ENCODE peak calls at places on chromosomes 2 and 18, in ten cellular contexts. T, H, G, K, M, F, Q, E, A and Z are unnamed samples.

GRCh38 chr2:205865794-205866490 is 183.6 kb downstream of the NRP2 start:
- DNase-seq in T (no peak), H (peak), G (no peak), K (peak), M (no peak), F (no peak), Q (no peak), E (peak), A (no peak), Z (no peak)

GRCh38 chr18:37639846-37640245 is 74.2 kb upstream of the CELF4 start:
- DNase-seq in T (no peak), H (no peak), G (no peak), K (no peak), M (no peak), F (no peak), Q (no peak), E (no peak), A (no peak), Z (no peak)

GRCh38 chr18:35949903-35950627 is 22.4 kb upstream of the RMP24 start:
- DNase-seq in T (peak), H (peak), G (no peak), K (peak), M (peak), F (peak), Q (peak), E (peak), A (no peak), Z (peak)

GRCh38 chr2:72694715-72695496 is 130.9 kb downstream of the EXOC6B start:
- DNase-seq in T (peak), H (peak), G (no peak), K (no peak), M (no peak), F (peak), Q (peak), E (peak), A (no peak), Z (peak)

GRCh38 chr2:32436150-32436549 is 79.3 kb downstream of the BIRC6 start:
- DNase-seq in T (no peak), H (no peak), G (no peak), K (no peak), M (no peak), F (no peak), Q (no peak), E (peak), A (no peak), Z (no peak)

GRCh38 chr2:164739966-164740365 is 101.7 kb downstream of the COBLL1 start:
- DNase-seq in T (no peak), H (no peak), G (no peak), K (no peak), M (no peak), F (no peak), Q (no peak), E (peak), A (no peak), Z (no peak)

GRCh38 chr2:19072161-19072560 is 286.3 kb downstream of the OSR1 start:
- DNase-seq in T (no peak), H (no peak), G (no peak), K (no peak), M (no peak), F (no peak), Q (no peak), E (no peak), A (no peak), Z (no peak)

GRCh38 chr2:109265369-109265768 is 136.4 kb downstream of the SH3RF3 start:
- DNase-seq in T (no peak), H (no peak), G (no peak), K (no peak), M (peak), F (no peak), Q (no peak), E (no peak), A (no peak), Z (no peak)

GRCh38 chr2:134139615-134140014 is 114.3 kb upstream of the MGAT5 start:
- DNase-seq in T (peak), H (no peak), G (no peak), K (peak), M (no peak), F (no peak), Q (no peak), E (no peak), A (no peak), Z (no peak)

GRCh38 chr18:38933910-38934510 is 1368.4 kb upstream of the CELF4 start:
- DNase-seq in T (no peak), H (no peak), G (no peak), K (no peak), M (no peak), F (no peak), Q (no peak), E (no peak), A (no peak), Z (no peak)

GRCh38 chr18:39796413-39796812 is 2158.6 kb upstream of the PIK3C3 start:
- DNase-seq in T (no peak), H (no peak), G (no peak), K (no peak), M (no peak), F (no peak), Q (peak), E (no peak), A (no peak), Z (no peak)

GRCh38 chr2:197215988-197216979 is 94.3 kb downstream of the ANKRD44 start:
- DNase-seq in T (no peak), H (no peak), G (peak), K (no peak), M (no peak), F (no peak), Q (no peak), E (peak), A (no peak), Z (no peak)

GRCh38 chr2:177313162-177313781 is 48.7 kb upstream of the NFE2L2 start:
- DNase-seq in T (no peak), H (no peak), G (no peak), K (peak), M (no peak), F (no peak), Q (no peak), E (no peak), A (no peak), Z (no peak)

GRCh38 chr18:770583-770961 is 41.5 kb downstream of the YES1 start:
- DNase-seq in T (no peak), H (no peak), G (no peak), K (no peak), M (no peak), F (no peak), Q (peak), E (no peak), A (no peak), Z (no peak)

GRCh38 chr2:222707689-222708273 is 36.3 kb downstream of the MOGAT1 start:
- DNase-seq in T (no peak), H (no peak), G (no peak), K (no peak), M (no peak), F (no peak), Q (peak), E (peak), A (no peak), Z (no peak)

GRCh38 chr2:58427572-58428285 is 186.6 kb upstream of the FANCL start:
- DNase-seq in T (no peak), H (no peak), G (no peak), K (no peak), M (no peak), F (no peak), Q (peak), E (peak), A (no peak), Z (peak)

GRCh38 chr2:212845941-212846340 is 305.5 kb downstream of the IKZF2 start:
- DNase-seq in T (no peak), H (no peak), G (no peak), K (no peak), M (no peak), F (no peak), Q (no peak), E (peak), A (no peak), Z (no peak)

GRCh38 chr2:138708682-138709241 is 71.4 kb downstream of the NXPH2 start:
- DNase-seq in T (no peak), H (no peak), G (no peak), K (no peak), M (no peak), F (no peak), Q (no peak), E (no peak), A (no peak), Z (no peak)

GRCh38 chr18:26091047-26091630 is 726 bp upstream of the SS18 start:
- DNase-seq in T (no peak), H (peak), G (peak), K (no peak), M (no peak), F (peak), Q (peak), E (no peak), A (peak), Z (peak)

GRCh38 chr2:37631292-37631691 is 40.1 kb downstream of the CDC42EP3 start:
- DNase-seq in T (no peak), H (no peak), G (no peak), K (no peak), M (no peak), F (no peak), Q (no peak), E (no peak), A (no peak), Z (no peak)

GRCh38 chr18:1760901-1761300 is 810.4 kb downstream of the METTL4 start:
- DNase-seq in T (no peak), H (no peak), G (no peak), K (no peak), M (no peak), F (no peak), Q (no peak), E (no peak), A (no peak), Z (no peak)

GRCh38 chr18:71939483-71939882 is 604.7 kb downstream of the CBLN2 start:
- DNase-seq in T (no peak), H (no peak), G (no peak), K (no peak), M (no peak), F (no peak), Q (no peak), E (no peak), A (no peak), Z (no peak)

GRCh38 chr2:33071591-33071990 is 124.8 kb downstream of the LTBP1 start:
- DNase-seq in T (no peak), H (no peak), G (no peak), K (no peak), M (no peak), F (no peak), Q (no peak), E (no peak), A (no peak), Z (no peak)

GRCh38 chr2:128320609-128321420 is 2.1 kb upstream of the HS6ST1 start:
- DNase-seq in T (no peak), H (no peak), G (no peak), K (no peak), M (no peak), F (no peak), Q (no peak), E (no peak), A (no peak), Z (no peak)

GRCh38 chr18:11258014-11258413 is 108.6 kb upstream of the PIEZO2 start:
- DNase-seq in T (no peak), H (no peak), G (no peak), K (no peak), M (no peak), F (no peak), Q (no peak), E (no peak), A (no peak), Z (no peak)
- TF ChIP-seq POLR2AphosphoS5 in T (no peak), H (no peak), G (no peak), K (no peak), M (no peak), F (no peak), Q (no peak), E (no peak), A (no peak), Z (no peak)

GRCh38 chr2:168916329-168916672 is 15.2 kb downstream of the G6PC2 start:
- DNase-seq in T (no peak), H (no peak), G (no peak), K (no peak), M (no peak), F (no peak), Q (no peak), E (no peak), A (no peak), Z (no peak)

GRCh38 chr2:168915433-168916328 is 14.6 kb downstream of the G6PC2 start:
- DNase-seq in T (no peak), H (no peak), G (no peak), K (no peak), M (no peak), F (no peak), Q (no peak), E (no peak), A (no peak), Z (no peak)

DNA sequence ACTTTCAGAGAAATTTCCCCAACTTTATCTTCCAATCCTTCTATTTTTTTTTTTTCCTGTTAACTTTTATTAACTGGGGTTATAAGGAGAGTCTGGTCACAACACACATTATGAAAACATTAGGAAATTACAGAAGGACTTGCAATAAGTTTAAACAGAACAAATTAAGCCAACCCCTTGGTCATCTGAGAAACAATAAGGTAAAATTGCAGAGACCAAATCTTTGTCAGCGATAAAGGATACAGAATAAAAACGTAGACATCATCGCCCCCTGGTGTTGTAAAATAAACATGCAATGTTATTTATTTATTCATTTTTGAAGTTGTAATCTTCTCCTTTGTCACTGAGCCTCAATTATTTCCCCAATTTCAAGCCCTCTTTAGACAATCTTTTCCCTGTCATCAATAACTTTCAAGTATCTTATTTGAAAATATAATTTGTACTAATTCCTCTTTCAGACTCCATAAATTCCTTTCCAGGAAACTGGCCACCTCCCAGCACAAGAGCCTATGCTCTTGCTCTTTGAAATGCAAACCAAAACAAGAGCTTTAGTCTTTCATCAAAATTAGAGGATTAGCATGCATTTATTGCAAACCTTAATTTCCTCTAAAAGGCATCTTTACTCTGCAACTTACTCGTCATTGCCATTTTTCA is 19.5 kb downstream of the G6PC2 start:
- DNase-seq in T (no peak), H (no peak), G (no peak), K (no peak), M (no peak), F (peak), Q (peak), E (peak), A (peak), Z (no peak)
- H3K4me3 ChIP-seq in T (no peak), H (no peak), G (no peak), K (no peak), M (no peak), F (no peak), Q (no peak), E (no peak), A (no peak), Z (no peak)

GRCh38 chr2:230925879-230926765 is 1.1 kb upstream of the GPR55 start:
- DNase-seq in T (peak), H (peak), G (peak), K (no peak), M (peak), F (no peak), Q (no peak), E (no peak), A (no peak), Z (peak)

GRCh38 chr2:230924470-230925341 is at the start of gene GPR55:
- DNase-seq in T (peak), H (peak), G (peak), K (no peak), M (peak), F (peak), Q (no peak), E (no peak), A (no peak), Z (peak)

GRCh38 chr2:230922951-230923717 is 1.9 kb downstream of the GPR55 start:
- DNase-seq in T (peak), H (peak), G (no peak), K (no peak), M (peak), F (no peak), Q (no peak), E (no peak), A (no peak), Z (peak)

GRCh38 chr2:230925443-230925878 is 419 bp upstream of the GPR55 start:
- DNase-seq in T (peak), H (peak), G (peak), K (no peak), M (peak), F (no peak), Q (no peak), E (no peak), A (no peak), Z (peak)

GRCh38 chr2:230924092-230924469 is 961 bp downstream of the GPR55 start:
- DNase-seq in T (peak), H (peak), G (no peak), K (no peak), M (peak), F (no peak), Q (no peak), E (no peak), A (no peak), Z (no peak)
- TF ChIP-seq POLR2AphosphoS5 in T (no peak), H (no peak), G (peak), K (no peak), M (no peak), F (no peak), Q (no peak), E (no peak), A (no peak), Z (no peak)

GRCh38 chr2:54903736-54904554 is 146.3 kb downstream of the RTN4 start:
- DNase-seq in T (peak), H (peak), G (no peak), K (peak), M (no peak), F (no peak), Q (no peak), E (peak), A (peak), Z (peak)
- H3K4me3 ChIP-seq in T (no peak), H (no peak), G (no peak), K (no peak), M (no peak), F (no peak), Q (no peak), E (no peak), A (peak), Z (no peak)

GRCh38 chr2:24628746-24629145 is 137.7 kb downstream of the NCOA1 start:
- DNase-seq in T (no peak), H (no peak), G (no peak), K (no peak), M (no peak), F (no peak), Q (no peak), E (no peak), A (no peak), Z (no peak)

GRCh38 chr2:24621779-24622538 is 130.9 kb downstream of the NCOA1 start:
- DNase-seq in T (no peak), H (no peak), G (no peak), K (no peak), M (no peak), F (no peak), Q (no peak), E (no peak), A (no peak), Z (no peak)

GRCh38 chr2:24620936-24621335 is 129.9 kb downstream of the NCOA1 start:
- DNase-seq in T (no peak), H (no peak), G (no peak), K (no peak), M (no peak), F (no peak), Q (no peak), E (no peak), A (no peak), Z (no peak)

GRCh38 chr2:24625728-24626484 is 134.9 kb downstream of the NCOA1 start:
- DNase-seq in T (no peak), H (no peak), G (no peak), K (no peak), M (no peak), F (no peak), Q (no peak), E (no peak), A (no peak), Z (no peak)

DNA sequence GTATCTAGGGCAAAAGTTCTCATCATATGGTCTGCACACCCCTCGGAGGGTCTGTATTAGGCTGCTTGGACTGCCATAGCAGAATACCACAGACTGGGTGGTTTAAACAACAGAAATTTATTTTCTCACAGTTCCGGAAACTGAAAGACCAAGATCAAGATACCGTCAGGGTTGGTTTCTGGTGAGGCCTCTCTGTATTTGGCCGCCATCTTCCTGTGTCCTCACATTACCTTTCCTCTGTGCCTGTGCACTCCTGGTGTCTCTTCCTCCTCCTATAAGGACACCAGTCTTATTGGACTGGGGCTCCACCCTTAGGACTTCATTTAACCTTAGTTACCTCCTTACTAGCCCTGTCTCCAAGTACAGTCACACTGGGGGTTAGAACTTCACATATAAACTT is 132.5 kb downstream of the NCOA1 start:
- DNase-seq in T (no peak), H (no peak), G (no peak), K (no peak), M (no peak), F (no peak), Q (no peak), E (no peak), A (no peak), Z (no peak)
- TF ChIP-seq POLR2AphosphoS5 in T (no peak), H (no peak), G (no peak), K (no peak), M (no peak), F (no peak), Q (no peak), E (no peak), A (no peak), Z (no peak)

GRCh38 chr2:224520064-224520463 is 65.1 kb downstream of the CUL3 start:
- DNase-seq in T (no peak), H (no peak), G (peak), K (no peak), M (no peak), F (no peak), Q (peak), E (no peak), A (no peak), Z (no peak)

GRCh38 chr2:224517963-224518362 is 67.2 kb downstream of the CUL3 start:
- DNase-seq in T (no peak), H (no peak), G (no peak), K (no peak), M (no peak), F (no peak), Q (no peak), E (no peak), A (no peak), Z (no peak)

GRCh38 chr2:224524657-224525056 is 60.5 kb downstream of the CUL3 start:
- DNase-seq in T (no peak), H (no peak), G (no peak), K (no peak), M (no peak), F (no peak), Q (no peak), E (no peak), A (no peak), Z (no peak)

GRCh38 chr2:224518806-224519580 is 66.2 kb downstream of the CUL3 start:
- DNase-seq in T (no peak), H (no peak), G (no peak), K (no peak), M (no peak), F (no peak), Q (no peak), E (no peak), A (no peak), Z (no peak)

GRCh38 chr2:224523626-224524577 is 61.3 kb downstream of the CUL3 start:
- DNase-seq in T (no peak), H (no peak), G (no peak), K (no peak), M (no peak), F (no peak), Q (no peak), E (no peak), A (no peak), Z (no peak)
- H3K4me3 ChIP-seq in T (no peak), H (no peak), G (peak), K (no peak), M (peak), F (no peak), Q (no peak), E (no peak), A (no peak), Z (no peak)